ENCODE peak calls at places on chromosomes 1 and 21, in ten cellular contexts. A is IMR-90, Q is left ventricle myocardium inferior, F is AG04450, C is hepatocyte, W is K562, R is left lung, P is OCI-LY7, Z is WERI-Rb-1, U is iPS DF 6.9. M is an unnamed sample.
A peak's percentile ranks its signal among the peaks of the same experiment; 100 is the strongest.

GRCh38 chr1:102431253-102431652 is 434.5 kb upstream of the OLFM3 start:
- DNase-seq in U (no peak), C (no peak), A (no peak), P (no peak), Q (no peak), R (no peak), W (no peak), Z (no peak), F (no peak), M (no peak)

GRCh38 chr21:23977971-23978370 is 1629.3 kb downstream of the MRPL39 start:
- DNase-seq in Z (no peak), C (no peak), U (no peak), F (no peak), A (no peak), Q (no peak), P (no peak), R (no peak), W (no peak), M (no peak)

GRCh38 chr1:160705176-160705745 is 6.4 kb downstream of the CD48 start:
- DNase-seq in A (no peak), W (no peak), C (no peak), P (no peak), R (no peak), Z (no peak), F (no peak), U (no peak), Q (no peak), M (no peak)

GRCh38 chr1:43554444-43554992 is 23.8 kb downstream of the PTPRF start:
- DNase-seq in W (peak; percentile 67), U (no peak), C (no peak), P (peak; percentile 50), R (no peak), Q (no peak), A (peak; percentile 50), F (no peak), Z (peak; percentile 38), M (peak; percentile 26)

GRCh38 chr1:115983584-115983983 is 7.3 kb downstream of the SLC22A15 start:
- DNase-seq in P (no peak), R (no peak), U (no peak), C (no peak), W (no peak), Q (no peak), Z (no peak), F (no peak), A (no peak), M (no peak)

GRCh38 chr1:101064697-101065096 is 39.1 kb upstream of the DPH5 start:
- DNase-seq in C (no peak), P (no peak), R (no peak), Q (no peak), W (no peak), Z (peak; percentile 11), A (no peak), F (no peak), U (no peak), M (no peak)

GRCh38 chr1:3004285-3005205 is 16.7 kb upstream of the ACTRT2 start:
- DNase-seq in A (no peak), P (no peak), Z (no peak), U (no peak), W (no peak), R (peak; percentile 41), C (no peak), F (no peak), Q (no peak), M (no peak)

GRCh38 chr1:94986783-94987182 is 59.9 kb upstream of the CNN3 start:
- DNase-seq in P (no peak), Z (no peak), R (no peak), C (no peak), U (no peak), Q (no peak), F (no peak), W (no peak), A (peak; percentile 84), M (no peak)

GRCh38 chr1:200980873-200981272 is 42.6 kb downstream of the KIF21B start:
- DNase-seq in A (no peak), W (no peak), Q (no peak), Z (no peak), U (no peak), F (no peak), R (no peak), P (no peak), C (no peak), M (no peak)

GRCh38 chr1:89820423-89821321 is at the start of gene LRRC8D:
- DNase-seq in R (peak; percentile 96), C (peak; percentile 90), Z (peak; percentile 87), W (peak; percentile 85), Q (peak; percentile 88), U (no peak), F (no peak), P (peak; percentile 89), A (peak; percentile 72), M (peak; percentile 88)

GRCh38 chr1:50808296-50808695 is 151.8 kb downstream of the FAF1 start:
- DNase-seq in C (no peak), R (no peak), W (no peak), Z (no peak), F (no peak), Q (no peak), A (no peak), U (no peak), P (no peak), M (no peak)

GRCh38 chr1:50812346-50812745 is 147.7 kb downstream of the FAF1 start:
- DNase-seq in R (no peak), P (no peak), Z (no peak), F (no peak), C (no peak), U (no peak), Q (no peak), W (no peak), A (no peak), M (no peak)
- H3K9me3 ChIP-seq in R (no peaks in the 10 kb centered on the region), P (peaks cover 16% of the 10 kb centered on the region), Z (no peaks in the 10 kb centered on the region), F (peaks cover under 1% of the 10 kb centered on the region), C (no peaks in the 10 kb centered on the region), U (no peaks in the 10 kb centered on the region), Q (peaks cover 19% of the 10 kb centered on the region), W (no peaks in the 10 kb centered on the region), A (no peaks in the 10 kb centered on the region), M (peaks cover 7% of the 10 kb centered on the region)

GRCh38 chr1:202587859-202588480 is 122.3 kb downstream of the SYT2 start:
- DNase-seq in F (no peak), U (no peak), A (no peak), C (no peak), R (no peak), W (no peak), Q (no peak), P (no peak), Z (no peak), M (no peak)
- H3K9me3 ChIP-seq in F (no peaks in the 10 kb centered on the region), U (no peaks in the 10 kb centered on the region), A (no peaks in the 10 kb centered on the region), C (no peaks in the 10 kb centered on the region), R (no peaks in the 10 kb centered on the region), W (no peaks in the 10 kb centered on the region), Q (no peaks in the 10 kb centered on the region), P (no peaks in the 10 kb centered on the region), Z (no peaks in the 10 kb centered on the region), M (no peaks in the 10 kb centered on the region)

GRCh38 chr1:239225396-239225795 is 161.0 kb upstream of the CHRM3 start:
- DNase-seq in Z (no peak), Q (no peak), P (no peak), C (no peak), F (no peak), W (no peak), A (no peak), R (no peak), U (no peak), M (no peak)
- H3K9me3 ChIP-seq in Z (peaks cover 17% of the 10 kb centered on the region), Q (peaks cover 79% of the 10 kb centered on the region), P (peaks cover 4% of the 10 kb centered on the region), C (peaks cover 13% of the 10 kb centered on the region), F (peaks cover 10% of the 10 kb centered on the region), W (peaks cover 2% of the 10 kb centered on the region), A (peaks cover 13% of the 10 kb centered on the region), R (no peaks in the 10 kb centered on the region), U (no peaks in the 10 kb centered on the region), M (no peaks in the 10 kb centered on the region)

DNA sequence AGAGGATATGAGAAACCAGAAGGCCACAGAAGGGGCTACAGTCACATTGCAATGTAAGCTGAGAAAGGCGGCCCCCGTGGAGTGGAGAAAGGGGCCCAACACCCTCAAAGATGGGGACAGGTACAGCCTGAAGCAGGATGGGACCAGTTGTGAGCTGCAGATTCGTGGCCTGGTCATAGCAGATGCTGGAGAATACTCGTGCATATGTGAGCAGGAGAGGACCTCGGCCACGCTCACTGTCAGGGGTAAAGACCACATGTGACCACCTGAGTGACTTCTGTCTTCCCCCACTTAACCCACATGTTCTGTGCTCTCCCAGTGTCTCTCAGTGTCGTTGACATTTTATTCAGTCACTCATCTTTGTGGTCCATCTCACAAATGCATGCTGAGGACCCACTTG is 92.1 kb downstream of the OBSCN start:
- DNase-seq in A (no peak), C (no peak), U (no peak), R (no peak), F (no peak), Q (no peak), P (no peak), W (no peak), Z (no peak), M (no peak)
- H3K9me3 ChIP-seq in A (peaks cover 18% of the 10 kb centered on the region), C (no peaks in the 10 kb centered on the region), U (peaks cover 1% of the 10 kb centered on the region), R (no peaks in the 10 kb centered on the region), F (peaks cover 2% of the 10 kb centered on the region), Q (peaks cover 37% of the 10 kb centered on the region), P (peaks cover 15% of the 10 kb centered on the region), W (peaks cover 3% of the 10 kb centered on the region), Z (no peaks in the 10 kb centered on the region), M (peaks cover 14% of the 10 kb centered on the region)

DNA sequence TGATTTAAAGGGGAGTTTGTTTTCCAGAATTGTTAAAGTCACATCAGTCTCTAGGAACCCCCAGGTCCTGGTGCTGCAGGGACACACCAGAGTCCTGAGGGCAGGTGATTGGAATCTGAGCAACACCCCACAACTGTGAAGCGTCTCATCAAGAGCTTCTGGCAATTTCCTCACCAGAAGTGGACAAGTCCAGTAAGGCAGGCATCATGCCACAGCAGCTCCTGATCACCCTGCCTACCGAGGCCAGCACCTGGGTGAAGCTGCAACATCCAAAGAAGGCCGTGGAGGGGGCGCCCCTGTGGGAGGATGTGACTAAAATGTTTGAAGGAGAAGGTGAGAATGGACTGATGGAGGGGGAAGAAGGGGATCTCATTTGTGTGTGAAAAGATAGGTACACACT is 2.1 kb downstream of the ZFP69 start:
- DNase-seq in P (no peak), R (no peak), W (no peak), U (no peak), Q (no peak), A (no peak), C (no peak), F (no peak), Z (no peak), M (no peak)
- H3K9me3 ChIP-seq in P (peaks cover 18% of the 10 kb centered on the region), R (no peaks in the 10 kb centered on the region), W (peaks cover 11% of the 10 kb centered on the region), U (no peaks in the 10 kb centered on the region), Q (peaks cover 34% of the 10 kb centered on the region), A (peaks cover 15% of the 10 kb centered on the region), C (no peaks in the 10 kb centered on the region), F (peaks cover 26% of the 10 kb centered on the region), Z (peaks cover 13% of the 10 kb centered on the region), M (peaks cover 18% of the 10 kb centered on the region)